ENCODE peak calls at places on chromosome 6, in five cellular contexts. K is IMR-90, X is GM23248, V is fibroblast of lung, U is GM23338. H is an unnamed sample.

GRCh38 chr6:37176268-37177082 is 6.5 kb downstream of the PIM1 start:
- DNase-seq in K (no peak), X (no peak), V (no peak), U (peak; percentile 62), H (no peak)

GRCh38 chr6:6407061-6407723 is 86.7 kb upstream of the F13A1 start:
- DNase-seq in K (no peak), X (no peak), V (no peak), U (no peak), H (no peak)

GRCh38 chr6:19410477-19410876 is 426.7 kb upstream of the ID4 start:
- DNase-seq in K (peak; percentile 51), X (peak; percentile 64), V (peak; percentile 92), U (no peak), H (no peak)

GRCh38 chr6:13357551-13358075 is 29.3 kb upstream of the TBC1D7 start:
- DNase-seq in K (peak; percentile 77), X (peak; percentile 65), V (peak; percentile 82), U (peak; percentile 66), H (no peak)

GRCh38 chr6:123879749-123880148 is 76.1 kb downstream of the NKAIN2 start:
- DNase-seq in K (no peak), X (no peak), V (no peak), U (no peak), H (no peak)

GRCh38 chr6:135880066-135880972 is 28.8 kb downstream of the PDE7B start:
- DNase-seq in K (peak; percentile 76), X (peak; percentile 65), V (peak; percentile 79), U (no peak), H (no peak)

GRCh38 chr6:33071579-33071978 is 1.9 kb downstream of the HLA-DPA1 start:
- DNase-seq in K (no peak), X (no peak), V (no peak), U (no peak), H (no peak)

GRCh38 chr6:144286503-144287393 is 1.6 kb downstream of the UTRN start:
- DNase-seq in K (peak; percentile 93), X (peak; percentile 86), V (peak; percentile 96), U (peak; percentile 95), H (no peak)

GRCh38 chr6:137977206-137977605 is 110.1 kb downstream of the TNFAIP3 start:
- DNase-seq in K (no peak), X (no peak), V (no peak), U (no peak), H (no peak)

GRCh38 chr6:38957426-38957825 is 91.2 kb upstream of the GLP1R start:
- DNase-seq in K (no peak), X (no peak), V (no peak), U (no peak), H (no peak)

GRCh38 chr6:146905313-146905712 is 298.9 kb upstream of the STXBP5 start:
- DNase-seq in K (peak; percentile 42), X (peak; percentile 85), V (peak; percentile 82), U (no peak), H (no peak)

GRCh38 chr6:128531696-128532095 is 11.3 kb upstream of the PTPRK start:
- DNase-seq in K (no peak), X (no peak), V (no peak), U (no peak), H (no peak)

GRCh38 chr6:5054427-5054873 is 30.7 kb upstream of the PPP1R3G start:
- DNase-seq in K (peak; percentile 66), X (peak; percentile 28), V (peak; percentile 52), U (no peak), H (no peak)

GRCh38 chr6:53906842-53907241 is 112.0 kb downstream of the LRRC1 start:
- DNase-seq in K (peak; percentile 39), X (peak; percentile 10), V (no peak), U (no peak), H (no peak)

GRCh38 chr6:28589234-28589951 is 63.7 kb downstream of the GPX5 start:
- DNase-seq in K (peak; percentile 95), X (peak; percentile 87), V (peak; percentile 94), U (peak; percentile 97), H (no peak)

GRCh38 chr6:169171951-169172350 is 81.7 kb downstream of the THBS2 start:
- DNase-seq in K (peak; percentile 22), X (peak; percentile 88), V (peak; percentile 61), U (no peak), H (no peak)

GRCh38 chr6:167141667-167142432 is 15.9 kb downstream of the GPR31 start:
- DNase-seq in K (no peak), X (peak; percentile 13), V (no peak), U (peak; percentile 80), H (peak; percentile 60)

GRCh38 chr6:21749754-21750153 is 156.2 kb downstream of the SOX4 start:
- DNase-seq in K (no peak), X (no peak), V (no peak), U (no peak), H (no peak)

GRCh38 chr6:10558575-10558974 is 37.4 kb downstream of the GCNT2 start:
- DNase-seq in K (no peak), X (no peak), V (no peak), U (peak; percentile 87), H (no peak)

GRCh38 chr6:148223424-148223842 is 119.2 kb upstream of the SASH1 start:
- DNase-seq in K (peak; percentile 80), X (peak; percentile 83), V (peak; percentile 81), U (no peak), H (no peak)

GRCh38 chr6:12709116-12709515 is 7.5 kb upstream of the PHACTR1 start:
- DNase-seq in K (no peak), X (peak; percentile 81), V (peak; percentile 83), U (no peak), H (no peak)

GRCh38 chr6:1712451-1712850 is 102.7 kb downstream of the FOXC1 start:
- DNase-seq in K (no peak), X (no peak), V (no peak), U (no peak), H (no peak)

GRCh38 chr6:117627533-117627932 is 25.2 kb upstream of the GOPC start:
- DNase-seq in K (no peak), X (no peak), V (no peak), U (no peak), H (no peak)

GRCh38 chr6:99613398-99613704 is 6.7 kb downstream of the PRDM13 start:
- DNase-seq in K (peak; percentile 18), X (peak; percentile 60), V (peak; percentile 19), U (peak; percentile 81), H (no peak)

GRCh38 chr6:35474129-35474977 is 6.2 kb downstream of the RPL10A start:
- DNase-seq in K (no peak), X (no peak), V (no peak), U (peak; percentile 22), H (no peak)

GRCh38 chr6:2738373-2738979 is 12.2 kb downstream of the MYLK4 start:
- DNase-seq in K (peak; percentile 80), X (peak; percentile 71), V (peak; percentile 47), U (peak; percentile 81), H (peak; percentile 86)

DNA sequence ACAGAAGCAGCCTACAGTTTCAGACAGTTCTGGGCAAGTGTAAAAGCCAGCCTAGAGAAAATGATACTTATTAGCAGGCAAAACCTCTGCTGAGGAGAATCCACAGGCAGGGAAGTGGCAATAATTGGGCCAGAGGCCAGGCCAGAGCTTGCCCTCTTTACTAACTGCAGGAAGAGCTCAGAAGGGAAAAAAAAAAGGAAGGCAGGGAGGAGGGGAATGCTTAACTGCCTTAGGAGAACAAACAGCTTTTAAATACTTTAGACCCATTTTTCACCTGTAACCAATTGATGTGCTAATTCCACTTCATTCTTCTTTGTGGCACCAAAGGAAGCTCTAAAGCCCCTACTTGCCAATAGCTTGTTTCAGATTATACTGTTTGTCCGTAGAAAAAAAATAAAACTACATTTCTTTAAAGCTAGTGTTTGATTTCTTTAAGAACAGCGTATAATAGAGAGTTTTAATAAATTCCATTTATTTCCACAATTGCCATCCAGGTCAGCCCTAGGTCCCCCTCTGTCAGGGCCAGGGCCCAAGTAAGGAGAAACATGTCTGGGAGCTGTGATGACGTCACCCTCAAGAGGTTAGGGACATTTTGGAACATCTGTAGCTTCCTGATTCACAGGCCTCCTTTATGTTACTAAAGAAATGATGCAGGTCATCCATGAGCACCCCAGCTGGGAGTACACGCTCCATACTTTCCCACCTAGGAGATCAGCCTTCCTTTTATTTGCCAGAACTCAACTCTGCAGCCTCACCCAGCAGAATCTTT is 384.3 kb downstream of the CDC5L start:
- DNase-seq in K (no peak), X (peak; percentile 16), V (peak; percentile 11), U (peak; percentile 79), H (no peak)
- H2AFZ ChIP-seq in K (no peak overlapping the region), X (no peak overlapping the region), V (no peak overlapping the region), U (peak overlapping the region; percentile 61), H (no peak overlapping the region)

GRCh38 chr6:106243261-106243660 is 82.3 kb downstream of the ATG5 start:
- DNase-seq in K (no peak), X (no peak), V (no peak), U (no peak), H (no peak)
- H2AFZ ChIP-seq in K (no peak overlapping the region), X (no peak overlapping the region), V (no peak overlapping the region), U (no peak overlapping the region), H (no peak overlapping the region)

DNA sequence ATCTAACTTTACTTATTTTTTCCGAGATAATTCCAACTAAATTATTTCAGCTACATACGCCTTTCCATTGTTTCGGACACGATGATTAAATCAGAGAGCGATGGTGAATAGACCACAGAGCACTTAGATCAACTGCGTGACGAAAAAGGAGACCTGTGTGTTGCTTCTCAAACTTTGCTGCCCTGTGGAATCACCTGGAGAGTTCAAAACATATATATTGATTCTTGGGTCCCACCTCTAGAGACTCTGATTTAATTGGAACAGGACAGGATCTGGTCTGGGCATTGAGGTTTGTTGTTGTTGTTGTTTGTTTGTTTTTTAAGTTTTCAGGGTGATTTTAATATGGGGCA is 401 bp upstream of the TNFRSF21 start:
- DNase-seq in K (no peak), X (no peak), V (no peak), U (no peak), H (no peak)
- H2AFZ ChIP-seq in K (peak overlapping the region; percentile 59), X (peak overlapping the region; percentile 87), V (no peak overlapping the region), U (peak overlapping the region; percentile 66), H (peak overlapping the region; percentile 87)

GRCh38 chr6:163418273-163419029 is 3.9 kb downstream of the QKI start:
- DNase-seq in K (no peak), X (peak; percentile 27), V (no peak), U (no peak), H (no peak)
- H2AFZ ChIP-seq in K (no peak overlapping the region), X (no peak overlapping the region), V (no peak overlapping the region), U (no peak overlapping the region), H (no peak overlapping the region)

GRCh38 chr6:71280701-71281100 is 7.9 kb upstream of the OGFRL1 start:
- DNase-seq in K (no peak), X (no peak), V (no peak), U (no peak), H (no peak)

GRCh38 chr6:71279321-71279720 is 9.3 kb upstream of the OGFRL1 start:
- DNase-seq in K (no peak), X (no peak), V (no peak), U (no peak), H (no peak)

GRCh38 chr6:71279740-71280139 is 8.9 kb upstream of the OGFRL1 start:
- DNase-seq in K (no peak), X (no peak), V (no peak), U (no peak), H (no peak)

GRCh38 chr6:71277926-71278594 is 10.6 kb upstream of the OGFRL1 start:
- DNase-seq in K (no peak), X (no peak), V (no peak), U (no peak), H (no peak)
- H2AFZ ChIP-seq in K (no peak overlapping the region), X (no peak overlapping the region), V (no peak overlapping the region), U (no peak overlapping the region), H (no peak overlapping the region)

H was measured in K562.